ENCODE peak calls at places on chromosomes 11 and 22, in six cellular contexts. K, A, V, U, M and B are unnamed samples.

GRCh38 chr11:75204685-75205667 is 35.6 kb upstream of the TPBGL start:
- DNase-seq in K (peak; percentile 35), A (peak; percentile 89), V (peak; percentile 93), U (peak; percentile 90), M (peak; percentile 85), B (no peak)

GRCh38 chr22:37196539-37197450 is 8.7 kb upstream of the C1QTNF6 start:
- DNase-seq in K (no peak), A (peak; percentile 88), V (peak; percentile 91), U (peak; percentile 89), M (peak; percentile 94), B (peak; percentile 66)

GRCh38 chr11:250740-251299 is 14.0 kb downstream of the PSMD13 start:
- DNase-seq in K (no peak), A (no peak), V (peak; percentile 47), U (no peak), M (peak; percentile 73), B (no peak)

GRCh38 chr11:67352546-67353316 is 615 bp downstream of the POLD4 start:
- DNase-seq in K (no peak), A (no peak), V (peak; percentile 74), U (peak; percentile 69), M (no peak), B (no peak)

GRCh38 chr22:19430890-19431541 is 517 bp downstream of the HIRA start:
- DNase-seq in K (no peak), A (peak; percentile 76), V (no peak), U (peak; percentile 70), M (peak; percentile 26), B (no peak)

GRCh38 chr22:46592390-46592872 is 27.8 kb upstream of the GRAMD4 start:
- DNase-seq in K (no peak), A (no peak), V (peak; percentile 75), U (no peak), M (peak; percentile 68), B (no peak)

GRCh38 chr11:39965701-39966100 is 1493.8 kb downstream of the LRRC4C start:
- DNase-seq in K (no peak), A (no peak), V (no peak), U (no peak), M (no peak), B (no peak)

GRCh38 chr11:112118176-112118575 is 31.5 kb downstream of the SDHD start:
- DNase-seq in K (no peak), A (no peak), V (no peak), U (no peak), M (no peak), B (no peak)

GRCh38 chr22:46971141-46971775 is 208.8 kb downstream of the TBC1D22A start:
- DNase-seq in K (no peak), A (no peak), V (peak; percentile 62), U (no peak), M (peak; percentile 84), B (no peak)

GRCh38 chr11:78022397-78023396 is at the start of gene KCTD14:
- DNase-seq in K (no peak), A (no peak), V (no peak), U (peak; percentile 84), M (peak; percentile 30), B (no peak)

GRCh38 chr11:47494996-47495855 is 46.3 kb upstream of the RAPSN start:
- DNase-seq in K (no peak), A (no peak), V (no peak), U (no peak), M (peak; percentile 67), B (no peak)

GRCh38 chr11:28903716-28904115 is 795.5 kb downstream of the METTL15 start:
- DNase-seq in K (no peak), A (no peak), V (no peak), U (no peak), M (peak; percentile 38), B (no peak)

GRCh38 chr11:110830344-110831141 is 118.3 kb upstream of the ARHGAP20 start:
- DNase-seq in K (no peak), A (no peak), V (no peak), U (no peak), M (peak; percentile 18), B (no peak)

GRCh38 chr11:123760894-123761293 is 6.6 kb upstream of the OR6X1 start:
- DNase-seq in K (no peak), A (no peak), V (no peak), U (no peak), M (no peak), B (no peak)

GRCh38 chr11:99015634-99016454 is 4.9 kb upstream of the CNTN5 start:
- DNase-seq in K (peak; percentile 6), A (no peak), V (no peak), U (no peak), M (peak; percentile 77), B (no peak)

GRCh38 chr11:47477323-47477722 is 28.4 kb upstream of the RAPSN start:
- DNase-seq in K (no peak), A (no peak), V (no peak), U (no peak), M (peak; percentile 52), B (no peak)

GRCh38 chr11:65116370-65117205 is 913 bp downstream of the ZNHIT2 start:
- DNase-seq in K (no peak), A (peak; percentile 66), V (peak; percentile 47), U (peak; percentile 79), M (peak; percentile 54), B (peak; percentile 91)

GRCh38 chr22:35746248-35746647 is 28.6 kb downstream of the APOL5 start:
- DNase-seq in K (no peak), A (no peak), V (peak; percentile 52), U (no peak), M (no peak), B (no peak)

GRCh38 chr11:7577883-7578242 is 64.1 kb downstream of the PPFIBP2 start:
- DNase-seq in K (no peak), A (no peak), V (no peak), U (no peak), M (peak; percentile 78), B (no peak)

GRCh38 chr22:46019351-46019750 is 42.4 kb upstream of the WNT7B start:
- DNase-seq in K (no peak), A (peak; percentile 27), V (no peak), U (no peak), M (no peak), B (no peak)

GRCh38 chr11:14679662-14680061 is 36.1 kb downstream of the PDE3B start:
- DNase-seq in K (no peak), A (no peak), V (no peak), U (no peak), M (no peak), B (no peak)

GRCh38 chr22:17268501-17269223 is 49.4 kb upstream of the ADA2 start:
- DNase-seq in K (no peak), A (no peak), V (no peak), U (no peak), M (peak; percentile 5), B (no peak)
- TF ChIP-seq CTCF in K (peak; percentile 28), A (no peak), V (peak; percentile 8), U (peak; percentile 36), M (no peak), B (peak; percentile 27)

DNA sequence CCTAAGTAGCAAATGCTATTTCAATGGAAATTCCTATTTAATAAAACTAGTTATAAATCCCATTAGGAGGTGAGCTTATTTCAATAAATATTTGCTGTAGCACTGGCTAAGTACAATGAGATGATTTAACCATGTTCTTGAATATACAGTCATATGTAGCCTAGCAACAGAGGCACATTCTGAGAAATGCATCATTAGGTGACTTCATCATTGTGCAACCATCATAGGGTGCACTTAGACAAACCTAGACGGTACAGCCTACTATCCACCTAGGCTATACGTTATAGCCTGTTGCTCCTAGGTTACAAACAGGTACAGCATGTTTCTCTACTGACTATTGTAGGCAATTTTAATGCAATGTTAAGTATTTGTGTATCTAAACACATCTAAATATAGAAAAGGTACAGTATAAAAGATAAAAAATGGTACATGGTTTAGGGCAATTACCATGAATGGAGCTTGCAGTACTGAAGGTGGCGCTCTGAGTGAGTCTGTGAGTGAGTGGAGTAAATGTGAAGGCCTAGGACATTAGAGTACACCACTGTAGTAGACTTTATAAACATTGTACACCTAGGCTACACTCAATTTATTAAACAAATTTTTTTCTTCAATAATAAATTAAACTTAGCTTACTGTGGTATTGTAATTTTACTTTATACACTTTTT is 350.1 kb downstream of the CASP12 start:
- DNase-seq in K (no peak), A (no peak), V (no peak), U (no peak), M (peak; percentile 18), B (no peak)
- TF ChIP-seq CTCF in K (no peak), A (no peak), V (no peak), U (no peak), M (no peak), B (no peak)

GRCh38 chr22:21816787-21817496 is 50.5 kb downstream of the MAPK1 start:
- DNase-seq in K (peak; percentile 75), A (no peak), V (no peak), U (no peak), M (peak; percentile 96), B (no peak)
- TF ChIP-seq CTCF in K (no peak), A (no peak), V (no peak), U (no peak), M (no peak), B (no peak)

GRCh38 chr11:33945481-33946268 is 53.8 kb upstream of the LMO2 start:
- DNase-seq in K (no peak), A (no peak), V (no peak), U (no peak), M (no peak), B (no peak)

GRCh38 chr11:33944693-33945424 is 53.0 kb upstream of the LMO2 start:
- DNase-seq in K (no peak), A (no peak), V (no peak), U (no peak), M (no peak), B (no peak)

GRCh38 chr11:33946930-33947329 is 55.1 kb upstream of the LMO2 start:
- DNase-seq in K (no peak), A (no peak), V (no peak), U (no peak), M (no peak), B (no peak)

GRCh38 chr11:33942954-33943353 is 51.1 kb upstream of the LMO2 start:
- DNase-seq in K (peak; percentile 35), A (peak; percentile 73), V (peak; percentile 58), U (no peak), M (peak; percentile 85), B (no peak)

GRCh38 chr11:33944345-33944692 is 52.4 kb upstream of the LMO2 start:
- DNase-seq in K (no peak), A (no peak), V (no peak), U (no peak), M (no peak), B (no peak)
- TF ChIP-seq CTCF in K (no peak), A (no peak), V (no peak), U (no peak), M (no peak), B (no peak)

GRCh38 chr11:119694334-119694733 is 34.7 kb downstream of the NECTIN1 start:
- DNase-seq in K (no peak), A (no peak), V (no peak), U (no peak), M (no peak), B (no peak)
- TF ChIP-seq CTCF in K (peak; percentile 43), A (no peak), V (no peak), U (no peak), M (no peak), B (no peak)